ENCODE peak calls at places on chromosomes 13 and 19, in seven cellular contexts. U is NCI-H460, B is NCI-H774, Q is sigmoid colon, X is NCI-H1417, V is ELF-1, W is left colon. A is an unnamed sample.

GRCh38 chr13:49844191-49844590 is 51.7 kb upstream of the KPNA3 start:
- DNase-seq in U (no peak), B (no peak), Q (no peak), X (no peak), V (no peak), W (no peak), A (no peak)

GRCh38 chr13:51370116-51370515 is 30.6 kb downstream of the SERPINE3 start:
- DNase-seq in U (no peak), B (no peak), Q (no peak), X (no peak), V (no peak), W (no peak), A (no peak)

GRCh38 chr13:29482504-29482903 is 113.0 kb downstream of the SLC7A1 start:
- DNase-seq in U (no peak), B (no peak), Q (no peak), X (no peak), V (no peak), W (no peak), A (no peak)

GRCh38 chr13:46885018-46885417 is 11.8 kb downstream of the HTR2A start:
- DNase-seq in U (no peak), B (no peak), Q (no peak), X (no peak), V (no peak), W (no peak), A (no peak)

GRCh38 chr19:46111376-46111775 is 13.1 kb downstream of the IGFL3 start:
- DNase-seq in U (no peak), B (no peak), Q (no peak), X (no peak), V (no peak), W (no peak), A (no peak)

GRCh38 chr19:38990949-38991697 is 15.6 kb upstream of the FBXO17 start:
- DNase-seq in U (no peak), B (no peak), Q (no peak), X (no peak), V (no peak), W (no peak), A (no peak)

GRCh38 chr19:16207490-16208025 is 9.8 kb downstream of the AP1M1 start:
- DNase-seq in U (no peak), B (no peak), Q (peak; percentile 46), X (no peak), V (no peak), W (no peak), A (no peak)

GRCh38 chr19:12721656-12722565 is 1.8 kb downstream of the TNPO2 start:
- DNase-seq in U (no peak), B (peak; percentile 57), Q (peak; percentile 90), X (peak; percentile 84), V (peak; percentile 66), W (peak; percentile 75), A (no peak)

GRCh38 chr13:45119469-45119989 is 781 bp upstream of the GTF2F2 start:
- DNase-seq in U (no peak), B (no peak), Q (no peak), X (no peak), V (no peak), W (no peak), A (no peak)

GRCh38 chr19:18634612-18635290 is 2.1 kb upstream of the KLHL26 start:
- DNase-seq in U (no peak), B (no peak), Q (no peak), X (no peak), V (no peak), W (no peak), A (no peak)

GRCh38 chr13:26759907-26760834 is at the start of gene GPR12:
- DNase-seq in U (no peak), B (no peak), Q (no peak), X (peak; percentile 18), V (peak; percentile 21), W (no peak), A (no peak)

GRCh38 chr19:46718157-46718933 is 1.4 kb upstream of the PRKD2 start:
- DNase-seq in U (no peak), B (no peak), Q (no peak), X (no peak), V (no peak), W (peak; percentile 56), A (no peak)

GRCh38 chr19:12985049-12985776 is 10.1 kb upstream of the NFIX start:
- DNase-seq in U (peak; percentile 14), B (peak; percentile 36), Q (peak; percentile 82), X (peak; percentile 63), V (no peak), W (peak; percentile 94), A (no peak)

GRCh38 chr19:54179921-54180452 is 7.0 kb upstream of the TMC4 start:
- DNase-seq in U (no peak), B (no peak), Q (no peak), X (peak; percentile 90), V (peak; percentile 98), W (peak; percentile 85), A (no peak)

A was measured in SK-N-MC.